ENCODE peak calls at places on chromosomes 3 and 15, in four cellular contexts. One of them, this sample, is unnamed.
A peak's percentile ranks its signal among the peaks of the same experiment; 100 is the strongest.

GRCh38 chr3:122355612-122356011 is 27.4 kb downstream of the MIX23 start:
- DNase-seq in naive thymus-derived CD8-positive, alpha-beta T cell: no peak
- DNase-seq in tibial artery: no peak
- DNase-seq in stimulated activated CD4-positive, alpha-beta T cell treated with anti-CD3 and anti-CD28 coated beads, TNF-alpha, amount 100 ng/mL, for 4 hours: no peak
- DNase-seq in this sample: no peak

GRCh38 chr3:164620423-164620822 is 457.9 kb downstream of the SI start:
- DNase-seq in naive thymus-derived CD8-positive, alpha-beta T cell: no peak
- DNase-seq in stimulated activated CD4-positive, alpha-beta T cell treated with anti-CD3 and anti-CD28 coated beads, TNF-alpha, amount 100 ng/mL, for 4 hours: no peak
- DNase-seq in tibial artery: no peak
- DNase-seq in this sample: no peak

GRCh38 chr15:31304736-31305365 is 21.8 kb upstream of the KLF13 start:
- DNase-seq in tibial artery: no peak
- DNase-seq in stimulated activated CD4-positive, alpha-beta T cell treated with anti-CD3 and anti-CD28 coated beads, TNF-alpha, amount 100 ng/mL, for 4 hours: no peak
- DNase-seq in naive thymus-derived CD8-positive, alpha-beta T cell: no peak
- DNase-seq in this sample: no peak

GRCh38 chr3:112333386-112334334 is 704 bp downstream of the CD200 start:
- DNase-seq in stimulated activated CD4-positive, alpha-beta T cell treated with anti-CD3 and anti-CD28 coated beads, TNF-alpha, amount 100 ng/mL, for 4 hours: no peak
- DNase-seq in naive thymus-derived CD8-positive, alpha-beta T cell: no peak
- DNase-seq in tibial artery: peak; percentile 66
- DNase-seq in this sample: peak; percentile 60

GRCh38 chr3:186854146-186854545 is 11.6 kb downstream of the ADIPOQ start:
- DNase-seq in stimulated activated CD4-positive, alpha-beta T cell treated with anti-CD3 and anti-CD28 coated beads, TNF-alpha, amount 100 ng/mL, for 4 hours: no peak
- DNase-seq in naive thymus-derived CD8-positive, alpha-beta T cell: no peak
- DNase-seq in tibial artery: no peak
- DNase-seq in this sample: no peak

GRCh38 chr3:10912784-10913183 is 79.8 kb upstream of the SLC6A1 start:
- DNase-seq in stimulated activated CD4-positive, alpha-beta T cell treated with anti-CD3 and anti-CD28 coated beads, TNF-alpha, amount 100 ng/mL, for 4 hours: no peak
- DNase-seq in naive thymus-derived CD8-positive, alpha-beta T cell: no peak
- DNase-seq in tibial artery: no peak
- DNase-seq in this sample: no peak

GRCh38 chr3:41933154-41933676 is 28.7 kb downstream of the ULK4 start:
- DNase-seq in stimulated activated CD4-positive, alpha-beta T cell treated with anti-CD3 and anti-CD28 coated beads, TNF-alpha, amount 100 ng/mL, for 4 hours: no peak
- DNase-seq in naive thymus-derived CD8-positive, alpha-beta T cell: no peak
- DNase-seq in tibial artery: no peak
- DNase-seq in this sample: no peak

GRCh38 chr3:45253316-45253715 is 27.2 kb upstream of the TMEM158 start:
- DNase-seq in stimulated activated CD4-positive, alpha-beta T cell treated with anti-CD3 and anti-CD28 coated beads, TNF-alpha, amount 100 ng/mL, for 4 hours: no peak
- DNase-seq in naive thymus-derived CD8-positive, alpha-beta T cell: no peak
- DNase-seq in tibial artery: no peak
- DNase-seq in this sample: no peak

GRCh38 chr15:34841220-34841841 is 46.0 kb upstream of the ACTC1 start:
- DNase-seq in tibial artery: no peak
- DNase-seq in stimulated activated CD4-positive, alpha-beta T cell treated with anti-CD3 and anti-CD28 coated beads, TNF-alpha, amount 100 ng/mL, for 4 hours: no peak
- DNase-seq in naive thymus-derived CD8-positive, alpha-beta T cell: no peak
- DNase-seq in this sample: no peak

GRCh38 chr3:8095724-8096123 is 405.9 kb upstream of the LMCD1 start:
- DNase-seq in tibial artery: no peak
- DNase-seq in stimulated activated CD4-positive, alpha-beta T cell treated with anti-CD3 and anti-CD28 coated beads, TNF-alpha, amount 100 ng/mL, for 4 hours: no peak
- DNase-seq in naive thymus-derived CD8-positive, alpha-beta T cell: no peak
- DNase-seq in this sample: peak; percentile 60

GRCh38 chr3:194518652-194519051 is 31.9 kb upstream of the ATP13A3 start:
- DNase-seq in tibial artery: no peak
- DNase-seq in stimulated activated CD4-positive, alpha-beta T cell treated with anti-CD3 and anti-CD28 coated beads, TNF-alpha, amount 100 ng/mL, for 4 hours: no peak
- DNase-seq in naive thymus-derived CD8-positive, alpha-beta T cell: no peak
- DNase-seq in this sample: no peak

GRCh38 chr15:98126326-98127090 is 166.0 kb downstream of the ARRDC4 start:
- DNase-seq in stimulated activated CD4-positive, alpha-beta T cell treated with anti-CD3 and anti-CD28 coated beads, TNF-alpha, amount 100 ng/mL, for 4 hours: no peak
- DNase-seq in tibial artery: no peak
- DNase-seq in naive thymus-derived CD8-positive, alpha-beta T cell: no peak
- DNase-seq in this sample: no peak